ENCODE peak calls at places on chromosomes 6 and 20, in eight cellular contexts. F is naive B cell, N is A172, J is bronchial epithelial cell, W is fibroblast of mammary gland, C is NCI-H1092 treated with DMSO at 0.1 percent for 48 hours, E is T follicular helper cell, M is HEK293T. X is an unnamed sample.

GRCh38 chr6:1624071-1624847 is 14.5 kb downstream of the FOXC1 start:
- DNase-seq in W (no peak), N (no peak), C (no peak), E (no peak), F (no peak), J (no peak), M (no peak), X (no peak)

GRCh38 chr6:113632220-113632864 is 224.8 kb upstream of the MARCKS start:
- DNase-seq in C (no peak), W (peak; percentile 91), E (no peak), J (peak; percentile 100), M (no peak), N (peak; percentile 88), F (no peak), X (peak; percentile 89)

GRCh38 chr6:147390909-147391536 is 117.5 kb upstream of the SAMD5 start:
- DNase-seq in J (peak; percentile 34), E (no peak), N (no peak), C (peak; percentile 1), M (peak; percentile 23), W (peak; percentile 28), F (no peak), X (peak; percentile 39)

GRCh38 chr20:47220161-47220582 is 136.3 kb downstream of the ZMYND8 start:
- DNase-seq in F (peak; percentile 26), W (peak; percentile 56), N (peak; percentile 21), E (peak; percentile 14), C (no peak), M (peak; percentile 71), J (no peak), X (peak; percentile 55)

GRCh38 chr6:167793421-167793820 is 33.3 kb upstream of the AFDN start:
- DNase-seq in J (peak; percentile 23), C (peak; percentile 29), M (no peak), N (no peak), W (no peak), E (no peak), F (no peak), X (no peak)

GRCh38 chr6:34697544-34697836 is 923 bp upstream of the ILRUN start:
- DNase-seq in M (no peak), W (no peak), F (no peak), N (no peak), E (no peak), J (no peak), C (no peak), X (no peak)

GRCh38 chr6:19811397-19812079 is 25.6 kb upstream of the ID4 start:
- DNase-seq in C (no peak), M (no peak), E (no peak), J (no peak), N (no peak), F (no peak), W (no peak), X (no peak)

GRCh38 chr6:17583811-17584210 is 16.3 kb upstream of the FAM8A1 start:
- DNase-seq in M (no peak), C (no peak), J (peak; percentile 29), F (no peak), W (peak; percentile 53), N (no peak), E (no peak), X (no peak)

GRCh38 chr20:43765933-43766332 is 39.1 kb upstream of the GTSF1L start:
- DNase-seq in M (no peak), E (no peak), W (no peak), F (no peak), J (no peak), C (no peak), N (no peak), X (no peak)

GRCh38 chr6:78513856-78514255 is 353.5 kb upstream of the IRAK1BP1 start:
- DNase-seq in C (no peak), N (no peak), E (no peak), M (no peak), W (no peak), J (peak; percentile 27), F (no peak), X (no peak)

GRCh38 chr20:36848078-36848660 is 27.8 kb upstream of the TLDC2 start:
- DNase-seq in N (peak; percentile 84), M (no peak), J (no peak), W (peak; percentile 96), E (no peak), C (no peak), F (no peak), X (no peak)

GRCh38 chr6:116268589-116269293 is 11.0 kb downstream of the TSPYL1 start:
- DNase-seq in F (peak; percentile 30), E (no peak), C (peak; percentile 62), J (peak; percentile 83), M (peak; percentile 65), W (peak; percentile 89), N (peak; percentile 71), X (peak; percentile 85)

GRCh38 chr20:39795401-39796272 is 833.5 kb downstream of the DHX35 start:
- DNase-seq in W (peak; percentile 75), M (no peak), E (no peak), N (peak; percentile 11), C (no peak), F (no peak), J (peak; percentile 91), X (no peak)

GRCh38 chr6:130955755-130956154 is 107.3 kb downstream of the EPB41L2 start:
- DNase-seq in M (peak; percentile 26), N (peak; percentile 5), E (no peak), W (no peak), C (no peak), F (no peak), J (peak; percentile 20), X (peak; percentile 53)

GRCh38 chr6:111873178-111874029 is at the start of gene FYN:
- DNase-seq in C (peak; percentile 94), N (peak; percentile 87), M (peak; percentile 99), F (peak; percentile 99), E (peak; percentile 98), W (peak; percentile 90), J (peak; percentile 82), X (peak; percentile 93)

GRCh38 chr6:14544689-14545088 is 427.1 kb downstream of the CD83 start:
- DNase-seq in F (no peak), C (peak; percentile 3), M (no peak), J (no peak), N (no peak), W (no peak), E (no peak), X (no peak)

GRCh38 chr20:24943196-24943595 is 5.9 kb upstream of the CST7 start:
- DNase-seq in C (no peak), M (no peak), N (no peak), J (no peak), F (no peak), E (no peak), W (no peak), X (no peak)

GRCh38 chr6:143401060-143401426 is 49.5 kb downstream of the ADAT2 start:
- DNase-seq in E (no peak), F (no peak), C (no peak), M (no peak), J (no peak), N (no peak), W (no peak), X (no peak)

GRCh38 chr20:34515484-34516037 is 661 bp upstream of the DYNLRB1 start:
- DNase-seq in C (peak; percentile 71), W (peak; percentile 43), N (no peak), F (peak; percentile 65), M (peak; percentile 67), J (peak; percentile 74), E (peak; percentile 56), X (peak; percentile 78)

GRCh38 chr6:16343593-16343992 is 105.2 kb downstream of the GMPR start:
- DNase-seq in N (no peak), J (no peak), C (no peak), W (no peak), E (no peak), M (no peak), F (no peak), X (no peak)

GRCh38 chr6:9139762-9140161 is 704.4 kb upstream of the SLC35B3 start:
- DNase-seq in W (peak; percentile 56), M (no peak), C (no peak), E (no peak), N (peak; percentile 45), J (peak; percentile 70), F (no peak), X (peak; percentile 91)

GRCh38 chr20:11111191-11111590 is 437.4 kb upstream of the JAG1 start:
- DNase-seq in W (no peak), F (no peak), M (no peak), E (no peak), C (no peak), J (peak; percentile 83), N (no peak), X (peak; percentile 54)

GRCh38 chr6:69796627-69797390 is at the start of gene LMBRD1:
- DNase-seq in N (peak; percentile 85), W (peak; percentile 95), C (peak; percentile 82), E (peak; percentile 99), M (peak; percentile 95), J (peak; percentile 95), F (peak; percentile 99), X (peak; percentile 90)

GRCh38 chr6:31065556-31065955 is 46.8 kb downstream of the C6orf15 start:
- DNase-seq in F (no peak), N (no peak), M (no peak), C (no peak), J (no peak), E (no peak), W (no peak), X (no peak)

GRCh38 chr6:22113046-22113766 is 183.6 kb downstream of the PRL start:
- DNase-seq in W (peak; percentile 99), C (no peak), M (no peak), F (no peak), J (peak; percentile 100), E (no peak), N (peak; percentile 78), X (peak; percentile 98)

GRCh38 chr6:36129889-36130671 is at the start of gene MAPK13:
- DNase-seq in J (no peak), M (no peak), F (peak; percentile 46), N (no peak), E (peak; percentile 15), C (peak; percentile 5), W (peak; percentile 66), X (peak; percentile 58)

GRCh38 chr20:57316795-57317201 is 12.8 kb upstream of the SPO11 start:
- DNase-seq in W (no peak), F (no peak), J (no peak), C (no peak), E (no peak), M (no peak), N (no peak), X (no peak)

GRCh38 chr6:150775400-150775799 is 90.1 kb upstream of the MTHFD1L start:
- DNase-seq in E (no peak), C (no peak), W (no peak), F (no peak), J (no peak), M (no peak), N (no peak), X (no peak)

GRCh38 chr20:15236812-15237211 is 899.4 kb upstream of the FLRT3 start:
- DNase-seq in J (peak; percentile 73), N (peak; percentile 54), E (no peak), F (peak; percentile 23), M (peak; percentile 4), W (peak; percentile 52), C (no peak), X (peak; percentile 87)

GRCh38 chr20:37531856-37532255 is 4.2 kb upstream of the BLCAP start:
- DNase-seq in J (no peak), W (no peak), F (no peak), C (no peak), M (no peak), E (no peak), N (no peak), X (no peak)

GRCh38 chr6:91144161-91144560 is 557.3 kb upstream of the MAP3K7 start:
- DNase-seq in M (no peak), C (no peak), N (no peak), F (no peak), E (no peak), J (no peak), W (no peak), X (no peak)

GRCh38 chr6:38337819-38338465 is 301.8 kb downstream of the BTBD9 start:
- DNase-seq in N (peak; percentile 26), E (no peak), W (peak; percentile 63), J (peak; percentile 75), C (no peak), M (no peak), F (no peak), X (peak; percentile 71)

GRCh38 chr20:46757754-46758678 is 48.6 kb downstream of the SLC2A10 start:
- DNase-seq in E (peak; percentile 15), W (peak; percentile 58), M (peak; percentile 67), F (peak; percentile 25), C (peak; percentile 71), J (peak; percentile 46), N (peak; percentile 69), X (peak; percentile 79)

GRCh38 chr6:79570129-79570801 is 33.0 kb upstream of the LCA5 start:
- DNase-seq in E (no peak), W (peak; percentile 49), J (peak; percentile 74), C (peak; percentile 41), N (peak; percentile 55), F (no peak), M (no peak), X (peak; percentile 76)

X was measured in PC-3.